ENCODE peak calls at places on chromosomes 16 and 17, in eight cellular contexts. One of them, this sample, is unnamed.

GRCh38 chr17:29619251-29619650 is 3.5 kb downstream of the CORO6 start:
- DNase-seq in H1: no peak
- DNase-seq in heart left ventricle: no peak
- DNase-seq in fibroblast of mammary gland: peak
- DNase-seq in left lung: no peak
- DNase-seq in Panc1: no peak
- DNase-seq in AG04449: no peak
- DNase-seq in astrocyte of the spinal cord: peak
- DNase-seq in this sample: no peak

GRCh38 chr17:77516902-77517301 is 376.1 kb downstream of the SEC14L1 start:
- DNase-seq in left lung: no peak
- DNase-seq in heart left ventricle: no peak
- DNase-seq in H1: no peak
- DNase-seq in fibroblast of mammary gland: peak
- DNase-seq in Panc1: no peak
- DNase-seq in astrocyte of the spinal cord: peak
- DNase-seq in AG04449: no peak
- DNase-seq in this sample: no peak

GRCh38 chr17:50358177-50358576 is 12.3 kb downstream of the XYLT2 start:
- DNase-seq in H1: no peak
- DNase-seq in Panc1: no peak
- DNase-seq in AG04449: no peak
- DNase-seq in astrocyte of the spinal cord: no peak
- DNase-seq in left lung: no peak
- DNase-seq in heart left ventricle: no peak
- DNase-seq in fibroblast of mammary gland: no peak
- DNase-seq in this sample: no peak

GRCh38 chr16:58249780-58250478 is 44.9 kb downstream of the PRSS54 start:
- DNase-seq in H1: peak
- DNase-seq in fibroblast of mammary gland: peak
- DNase-seq in astrocyte of the spinal cord: peak
- DNase-seq in AG04449: no peak
- DNase-seq in heart left ventricle: peak
- DNase-seq in left lung: peak
- DNase-seq in Panc1: no peak
- DNase-seq in this sample: peak

GRCh38 chr16:68752602-68753001 is 15.5 kb downstream of the CDH1 start:
- DNase-seq in AG04449: no peak
- DNase-seq in left lung: no peak
- DNase-seq in fibroblast of mammary gland: no peak
- DNase-seq in astrocyte of the spinal cord: no peak
- DNase-seq in Panc1: no peak
- DNase-seq in H1: no peak
- DNase-seq in heart left ventricle: no peak
- DNase-seq in this sample: peak

GRCh38 chr17:28993013-28993600 is 12.7 kb downstream of the SEZ6 start:
- DNase-seq in AG04449: no peak
- DNase-seq in astrocyte of the spinal cord: no peak
- DNase-seq in Panc1: no peak
- DNase-seq in fibroblast of mammary gland: no peak
- DNase-seq in left lung: no peak
- DNase-seq in heart left ventricle: no peak
- DNase-seq in H1: no peak
- DNase-seq in this sample: no peak

GRCh38 chr16:31427441-31428276 is 501 bp downstream of the COX6A2 start:
- DNase-seq in astrocyte of the spinal cord: no peak
- DNase-seq in H1: no peak
- DNase-seq in left lung: peak
- DNase-seq in fibroblast of mammary gland: peak
- DNase-seq in Panc1: no peak
- DNase-seq in heart left ventricle: peak
- DNase-seq in AG04449: no peak
- DNase-seq in this sample: no peak

GRCh38 chr16:66205287-66206167 is 161.0 kb upstream of the CDH5 start:
- DNase-seq in heart left ventricle: no peak
- DNase-seq in fibroblast of mammary gland: peak
- DNase-seq in AG04449: no peak
- DNase-seq in left lung: no peak
- DNase-seq in Panc1: no peak
- DNase-seq in H1: no peak
- DNase-seq in astrocyte of the spinal cord: peak
- DNase-seq in this sample: no peak

GRCh38 chr17:77142689-77143088 is 1.9 kb downstream of the SEC14L1 start:
- DNase-seq in left lung: no peak
- DNase-seq in fibroblast of mammary gland: no peak
- DNase-seq in AG04449: no peak
- DNase-seq in Panc1: no peak
- DNase-seq in heart left ventricle: no peak
- DNase-seq in astrocyte of the spinal cord: no peak
- DNase-seq in H1: no peak
- DNase-seq in this sample: no peak

GRCh38 chr16:54150861-54151260 is 135.7 kb downstream of the IRX3 start:
- DNase-seq in Panc1: no peak
- DNase-seq in fibroblast of mammary gland: no peak
- DNase-seq in AG04449: no peak
- DNase-seq in astrocyte of the spinal cord: no peak
- DNase-seq in heart left ventricle: no peak
- DNase-seq in H1: no peak
- DNase-seq in left lung: no peak
- DNase-seq in this sample: no peak

GRCh38 chr16:68361485-68361884 is 50.7 kb downstream of the PRMT7 start:
- DNase-seq in fibroblast of mammary gland: peak
- DNase-seq in left lung: no peak
- DNase-seq in AG04449: no peak
- DNase-seq in heart left ventricle: no peak
- DNase-seq in Panc1: no peak
- DNase-seq in astrocyte of the spinal cord: no peak
- DNase-seq in H1: no peak
- DNase-seq in this sample: no peak

GRCh38 chr17:38881600-38882191 is 11.8 kb downstream of the LASP1 start:
- DNase-seq in AG04449: no peak
- DNase-seq in fibroblast of mammary gland: peak
- DNase-seq in Panc1: no peak
- DNase-seq in heart left ventricle: peak
- DNase-seq in left lung: peak
- DNase-seq in astrocyte of the spinal cord: peak
- DNase-seq in H1: no peak
- DNase-seq in this sample: no peak

GRCh38 chr16:15539197-15539596 is 103.8 kb downstream of the MARF1 start:
- DNase-seq in Panc1: no peak
- DNase-seq in left lung: no peak
- DNase-seq in H1: no peak
- DNase-seq in astrocyte of the spinal cord: no peak
- DNase-seq in AG04449: no peak
- DNase-seq in heart left ventricle: no peak
- DNase-seq in fibroblast of mammary gland: no peak
- DNase-seq in this sample: peak

GRCh38 chr17:41190328-41190727 is 641 bp downstream of the KRTAP9-1 start:
- DNase-seq in Panc1: no peak
- DNase-seq in fibroblast of mammary gland: no peak
- DNase-seq in astrocyte of the spinal cord: no peak
- DNase-seq in AG04449: no peak
- DNase-seq in heart left ventricle: no peak
- DNase-seq in left lung: no peak
- DNase-seq in H1: no peak
- DNase-seq in this sample: no peak

GRCh38 chr16:69084301-69084700 is 21.2 kb upstream of the HAS3 start:
- DNase-seq in astrocyte of the spinal cord: no peak
- DNase-seq in fibroblast of mammary gland: no peak
- DNase-seq in H1: no peak
- DNase-seq in Panc1: no peak
- DNase-seq in heart left ventricle: no peak
- DNase-seq in AG04449: no peak
- DNase-seq in left lung: no peak
- DNase-seq in this sample: no peak

GRCh38 chr16:48246066-48246465 is 1.3 kb downstream of the ABCC11 start:
- DNase-seq in AG04449: no peak
- DNase-seq in fibroblast of mammary gland: peak
- DNase-seq in heart left ventricle: no peak
- DNase-seq in H1: no peak
- DNase-seq in left lung: no peak
- DNase-seq in Panc1: no peak
- DNase-seq in astrocyte of the spinal cord: no peak
- DNase-seq in this sample: no peak

GRCh38 chr16:52489894-52490293 is 57.0 kb downstream of the TOX3 start:
- DNase-seq in fibroblast of mammary gland: no peak
- DNase-seq in left lung: no peak
- DNase-seq in H1: no peak
- DNase-seq in heart left ventricle: no peak
- DNase-seq in AG04449: no peak
- DNase-seq in Panc1: no peak
- DNase-seq in astrocyte of the spinal cord: no peak
- DNase-seq in this sample: no peak

GRCh38 chr17:18978655-18979054 is 25.9 kb downstream of the FAM83G start:
- DNase-seq in Panc1: no peak
- DNase-seq in H1: no peak
- DNase-seq in left lung: no peak
- DNase-seq in fibroblast of mammary gland: no peak
- DNase-seq in heart left ventricle: no peak
- DNase-seq in astrocyte of the spinal cord: no peak
- DNase-seq in AG04449: no peak
- DNase-seq in this sample: no peak

GRCh38 chr16:75496546-75496945 is 1.3 kb upstream of the CHST6 start:
- DNase-seq in astrocyte of the spinal cord: no peak
- DNase-seq in heart left ventricle: no peak
- DNase-seq in H1: no peak
- DNase-seq in fibroblast of mammary gland: no peak
- DNase-seq in AG04449: no peak
- DNase-seq in left lung: no peak
- DNase-seq in Panc1: no peak
- DNase-seq in this sample: no peak

GRCh38 chr16:75494184-75494583 is 1.1 kb downstream of the CHST6 start:
- DNase-seq in H1: no peak
- DNase-seq in Panc1: no peak
- DNase-seq in AG04449: no peak
- DNase-seq in fibroblast of mammary gland: no peak
- DNase-seq in heart left ventricle: no peak
- DNase-seq in left lung: no peak
- DNase-seq in astrocyte of the spinal cord: no peak
- DNase-seq in this sample: no peak

GRCh38 chr16:75494696-75495601 is at the start of gene CHST6:
- DNase-seq in H1: no peak
- DNase-seq in left lung: no peak
- DNase-seq in Panc1: no peak
- DNase-seq in astrocyte of the spinal cord: peak
- DNase-seq in heart left ventricle: peak
- DNase-seq in AG04449: no peak
- DNase-seq in fibroblast of mammary gland: peak
- DNase-seq in this sample: peak

GRCh38 chr16:75488322-75488721 is 6.9 kb downstream of the CHST6 start:
- DNase-seq in heart left ventricle: no peak
- DNase-seq in AG04449: no peak
- DNase-seq in H1: no peak
- DNase-seq in Panc1: no peak
- DNase-seq in fibroblast of mammary gland: no peak
- DNase-seq in left lung: no peak
- DNase-seq in astrocyte of the spinal cord: no peak
- DNase-seq in this sample: no peak

GRCh38 chr16:75491876-75492275 is 3.4 kb downstream of the CHST6 start:
- DNase-seq in left lung: no peak
- DNase-seq in Panc1: no peak
- DNase-seq in H1: no peak
- DNase-seq in heart left ventricle: no peak
- DNase-seq in fibroblast of mammary gland: no peak
- DNase-seq in astrocyte of the spinal cord: no peak
- DNase-seq in AG04449: no peak
- DNase-seq in this sample: peak
- TF ChIP-seq CTCF in left lung: no peak
- TF ChIP-seq CTCF in Panc1: no peak
- TF ChIP-seq CTCF in H1: peak
- TF ChIP-seq CTCF in heart left ventricle: no peak
- TF ChIP-seq CTCF in fibroblast of mammary gland: no peak
- TF ChIP-seq CTCF in astrocyte of the spinal cord: peak
- TF ChIP-seq CTCF in AG04449: no peak
- TF ChIP-seq CTCF in this sample: peak

GRCh38 chr17:3903881-3904286 is 11.0 kb upstream of the CAMKK1 start:
- DNase-seq in left lung: no peak
- DNase-seq in AG04449: no peak
- DNase-seq in astrocyte of the spinal cord: no peak
- DNase-seq in fibroblast of mammary gland: no peak
- DNase-seq in Panc1: no peak
- DNase-seq in H1: no peak
- DNase-seq in heart left ventricle: no peak
- DNase-seq in this sample: no peak
- H3K4me3 ChIP-seq in left lung: no peak
- H3K4me3 ChIP-seq in AG04449: no peak
- H3K4me3 ChIP-seq in astrocyte of the spinal cord: no peak
- H3K4me3 ChIP-seq in fibroblast of mammary gland: no peak
- H3K4me3 ChIP-seq in Panc1: no peak
- H3K4me3 ChIP-seq in H1: no peak
- H3K4me3 ChIP-seq in heart left ventricle: no peak
- H3K4me3 ChIP-seq in this sample: no peak

GRCh38 chr17:17205368-17206148 is 575 bp downstream of the PLD6 start:
- DNase-seq in heart left ventricle: peak
- DNase-seq in AG04449: no peak
- DNase-seq in fibroblast of mammary gland: peak
- DNase-seq in astrocyte of the spinal cord: peak
- DNase-seq in left lung: peak
- DNase-seq in H1: no peak
- DNase-seq in Panc1: no peak
- DNase-seq in this sample: peak
- TF ChIP-seq CTCF in heart left ventricle: no peak
- TF ChIP-seq CTCF in AG04449: no peak
- TF ChIP-seq CTCF in fibroblast of mammary gland: no peak
- TF ChIP-seq CTCF in astrocyte of the spinal cord: no peak
- TF ChIP-seq CTCF in left lung: no peak
- TF ChIP-seq CTCF in H1: no peak
- TF ChIP-seq CTCF in Panc1: no peak
- TF ChIP-seq CTCF in this sample: no peak

GRCh38 chr16:2028620-2029220 is 2.0 kb downstream of the NHERF2 start:
- DNase-seq in H1: no peak
- DNase-seq in left lung: no peak
- DNase-seq in AG04449: no peak
- DNase-seq in Panc1: no peak
- DNase-seq in astrocyte of the spinal cord: no peak
- DNase-seq in fibroblast of mammary gland: no peak
- DNase-seq in heart left ventricle: no peak
- DNase-seq in this sample: no peak
- H3K4me3 ChIP-seq in H1: no peak
- H3K4me3 ChIP-seq in left lung: peak
- H3K4me3 ChIP-seq in AG04449: peak
- H3K4me3 ChIP-seq in Panc1: peak
- H3K4me3 ChIP-seq in astrocyte of the spinal cord: no peak
- H3K4me3 ChIP-seq in fibroblast of mammary gland: no peak
- H3K4me3 ChIP-seq in heart left ventricle: peak
- H3K4me3 ChIP-seq in this sample: no peak

DNA sequence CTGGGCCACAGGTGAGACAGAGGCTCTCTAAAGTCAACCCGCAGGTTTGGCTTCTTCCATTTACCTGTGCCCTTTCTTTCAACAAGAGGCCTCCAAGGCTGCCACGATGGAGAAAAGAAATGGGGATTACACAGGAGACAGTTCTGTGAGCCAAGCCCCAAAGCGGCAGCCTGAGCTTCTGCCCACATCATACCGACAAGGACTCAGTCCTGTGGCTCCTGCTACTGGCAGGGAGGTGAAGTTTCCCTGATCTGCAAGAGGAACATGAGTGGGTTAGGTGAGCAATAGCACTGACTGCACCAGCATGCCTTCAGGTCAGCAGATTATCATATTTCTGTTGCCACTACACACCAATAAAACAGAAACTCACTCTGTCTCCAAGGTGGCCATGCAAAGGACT is 800.0 kb downstream of the KCNJ18 start:
- DNase-seq in H1: no peak
- DNase-seq in heart left ventricle: no peak
- DNase-seq in astrocyte of the spinal cord: no peak
- DNase-seq in left lung: no peak
- DNase-seq in fibroblast of mammary gland: no peak
- DNase-seq in AG04449: no peak
- DNase-seq in Panc1: no peak
- DNase-seq in this sample: no peak
- TF ChIP-seq CTCF in H1: no peak
- TF ChIP-seq CTCF in heart left ventricle: no peak
- TF ChIP-seq CTCF in astrocyte of the spinal cord: no peak
- TF ChIP-seq CTCF in left lung: no peak
- TF ChIP-seq CTCF in fibroblast of mammary gland: no peak
- TF ChIP-seq CTCF in AG04449: no peak
- TF ChIP-seq CTCF in Panc1: no peak
- TF ChIP-seq CTCF in this sample: no peak